ENCODE peak calls at places on chromosomes 4 and X, in four cellular contexts. Y, O, S and P are unnamed samples.

GRCh38 chrX:77962068-77962902 is 7.2 kb downstream of the PGAM4 start:
- DNase-seq in Y (peak; percentile 4), S (no peak), O (no peak), P (no peak)

GRCh38 chr4:72974694-72975487 is 94.6 kb downstream of the COX18 start:
- DNase-seq in S (peak; percentile 14), Y (peak; percentile 56), O (no peak), P (no peak)

GRCh38 chr4:100060765-100061416 is 110.8 kb upstream of the H2AZ1 start:
- DNase-seq in O (no peak), S (no peak), Y (no peak), P (peak; percentile 42)

GRCh38 chr4:6956434-6957147 is 47.0 kb downstream of the TBC1D14 start:
- DNase-seq in S (no peak), O (no peak), Y (no peak), P (no peak)

GRCh38 chr4:8414377-8414776 is 26.1 kb downstream of the ACOX3 start:
- DNase-seq in Y (no peak), O (no peak), S (no peak), P (no peak)

GRCh38 chr4:5874811-5875465 is 17.9 kb downstream of the CRMP1 start:
- DNase-seq in S (no peak), Y (peak; percentile 44), O (peak; percentile 71), P (peak; percentile 36)

GRCh38 chr4:89324671-89325070 is 17.1 kb upstream of the GPRIN3 start:
- DNase-seq in S (no peak), Y (peak; percentile 0), O (no peak), P (peak; percentile 90)

GRCh38 chrX:22097295-22097694 is 65.2 kb downstream of the PHEX start:
- DNase-seq in S (peak; percentile 1), O (no peak), Y (peak; percentile 92), P (no peak)

GRCh38 chr4:76611164-76611563 is 176.1 kb downstream of the SHROOM3 start:
- DNase-seq in Y (peak; percentile 67), O (no peak), S (no peak), P (no peak)

GRCh38 chr4:184382189-184382846 is 92.0 kb downstream of the IRF2 start:
- DNase-seq in O (no peak), S (no peak), Y (no peak), P (no peak)

GRCh38 chr4:94356444-94356843 is 13.8 kb upstream of the HPGDS start:
- DNase-seq in S (no peak), Y (no peak), O (no peak), P (no peak)

GRCh38 chr4:40579983-40580382 is 49.7 kb downstream of the RBM47 start:
- DNase-seq in Y (peak; percentile 91), O (no peak), S (no peak), P (no peak)

GRCh38 chr4:40581254-40582140 is 48.2 kb downstream of the RBM47 start:
- DNase-seq in S (peak; percentile 12), O (no peak), Y (no peak), P (no peak)

GRCh38 chr4:40575846-40576245 is 53.8 kb downstream of the RBM47 start:
- DNase-seq in S (no peak), O (no peak), Y (no peak), P (no peak)

GRCh38 chr4:40576651-40577480 is 52.8 kb downstream of the RBM47 start:
- DNase-seq in Y (peak; percentile 91), O (no peak), S (peak; percentile 48), P (no peak)

GRCh38 chr4:40577588-40578253 is 51.9 kb downstream of the RBM47 start:
- DNase-seq in O (no peak), S (no peak), Y (no peak), P (no peak)
- H3K9ac ChIP-seq in O (no peak overlapping the region), S (no peak overlapping the region), Y (no peak overlapping the region), P (no peak overlapping the region)

GRCh38 chr4:141132689-141133145 is 552 bp downstream of the RNF150 start:
- DNase-seq in S (no peak), O (peak; percentile 46), Y (peak; percentile 29), P (no peak)

GRCh38 chr4:141131738-141132688 is 1.3 kb downstream of the RNF150 start:
- DNase-seq in S (no peak), Y (peak; percentile 20), O (peak; percentile 38), P (no peak)

GRCh38 chr4:141134051-141134450 is 782 bp upstream of the RNF150 start:
- DNase-seq in O (no peak), Y (peak; percentile 61), S (no peak), P (no peak)

GRCh38 chr4:141134586-141134985 is 1.3 kb upstream of the RNF150 start:
- DNase-seq in O (no peak), Y (no peak), S (no peak), P (no peak)

DNA sequence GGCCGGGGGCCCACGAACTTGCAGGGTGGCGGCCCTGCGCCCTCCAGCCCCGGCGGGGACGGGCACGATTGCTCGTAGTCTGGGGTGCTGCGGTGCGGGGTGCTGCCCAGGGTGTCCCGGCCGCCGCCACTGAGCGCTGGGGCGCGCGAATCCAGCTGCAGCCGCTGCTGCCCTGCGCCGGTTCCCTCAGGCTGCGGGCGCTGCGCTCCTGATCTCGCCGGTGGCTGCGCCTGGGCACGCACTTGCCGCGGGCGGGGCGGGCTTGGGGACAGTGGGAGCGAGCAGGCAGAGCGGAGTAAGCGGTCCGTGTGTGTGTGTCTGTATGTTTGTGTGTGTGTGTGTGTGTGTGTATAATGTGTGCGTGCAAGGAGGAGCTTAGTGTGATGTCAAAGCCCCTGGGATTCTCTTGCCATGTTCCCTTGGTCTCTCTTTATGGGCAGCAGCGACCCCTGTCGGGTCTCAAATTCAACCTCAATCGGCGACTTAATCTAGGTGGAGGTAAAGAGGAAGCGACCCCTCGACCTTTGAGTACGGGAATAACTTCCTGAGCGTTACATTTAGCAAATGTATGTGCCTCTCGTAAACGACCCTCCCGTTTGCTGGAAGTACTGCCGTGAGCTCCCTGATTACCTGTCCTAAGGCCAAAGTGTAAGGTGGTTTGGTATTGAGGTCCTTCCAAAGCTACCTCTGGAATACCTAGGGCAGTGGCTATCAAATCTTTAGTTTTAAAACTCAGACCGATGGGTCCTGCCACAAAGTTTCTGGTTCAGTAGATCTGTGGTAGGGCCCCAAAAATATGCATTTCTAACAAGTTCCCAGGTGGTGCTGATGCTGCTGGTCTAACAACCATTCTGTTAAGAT is at the start of gene RNF150:
- DNase-seq in S (peak; percentile 51), O (peak; percentile 88), Y (peak; percentile 92), P (peak; percentile 71)
- H2AFZ ChIP-seq in S (no peak within 1 kb of the TSS), O (no peak within 1 kb of the TSS), Y (peak within 1 kb of the TSS; percentile 95), P (no peak within 1 kb of the TSS)

DNA sequence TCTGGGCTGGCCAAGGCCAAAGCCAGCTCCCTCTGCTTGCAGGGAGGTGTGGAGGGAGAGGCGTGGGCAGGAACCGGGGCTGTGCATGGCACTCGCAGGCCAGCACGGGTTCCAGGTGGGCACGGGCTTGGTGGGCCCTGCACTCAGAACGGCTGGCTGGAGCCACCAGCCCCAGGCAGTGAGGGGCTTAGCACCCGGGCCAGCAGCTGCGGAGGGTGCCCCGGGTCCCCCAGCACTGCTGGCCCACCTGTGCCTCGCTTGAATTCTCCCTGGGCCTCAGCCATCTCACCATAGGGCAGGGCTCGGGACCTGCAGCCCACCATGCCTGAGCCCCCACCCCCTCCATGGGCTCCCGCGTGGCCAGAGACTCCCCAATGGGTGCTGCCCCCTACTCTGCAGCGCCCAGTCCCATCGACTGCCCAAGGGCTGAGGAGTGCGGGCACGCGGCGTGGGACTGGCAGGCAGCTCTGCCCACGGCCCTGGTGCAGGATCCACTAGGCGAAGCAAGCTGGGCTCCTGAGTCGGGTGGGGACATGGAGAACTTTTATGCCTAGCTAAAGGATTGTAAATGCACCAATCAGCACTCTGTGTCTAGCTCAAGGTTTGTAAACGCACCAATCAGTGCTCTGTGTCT is 193.9 kb downstream of the LARP7 start:
- DNase-seq in Y (no peak), S (no peak), O (no peak), P (no peak)
- H3K9me3 ChIP-seq in Y (no peaks in the 10 kb centered on the region), S (no peaks in the 10 kb centered on the region), O (peaks cover 4% of the 10 kb centered on the region), P (no peaks in the 10 kb centered on the region)

GRCh38 chr4:118910221-118910620 is 21.6 kb downstream of the SYNPO2 start:
- DNase-seq in O (no peak), Y (peak; percentile 16), S (no peak), P (no peak)

GRCh38 chr4:118915468-118915867 is 26.8 kb downstream of the SYNPO2 start:
- DNase-seq in Y (no peak), S (no peak), O (no peak), P (no peak)

GRCh38 chr4:118909173-118909956 is 20.7 kb downstream of the SYNPO2 start:
- DNase-seq in O (no peak), S (no peak), Y (no peak), P (no peak)

GRCh38 chr4:118905546-118905945 is 16.9 kb downstream of the SYNPO2 start:
- DNase-seq in Y (peak; percentile 57), O (no peak), S (peak; percentile 24), P (no peak)

GRCh38 chr4:118911162-118911791 is 22.6 kb downstream of the SYNPO2 start:
- DNase-seq in O (no peak), S (no peak), Y (peak; percentile 78), P (no peak)
- H3K9ac ChIP-seq in O (no peak overlapping the region), S (no peak overlapping the region), Y (no peak overlapping the region), P (no peak overlapping the region)

GRCh38 chrX:19514791-19515614 is at the start of gene MAP3K15:
- DNase-seq in O (peak; percentile 50), S (peak; percentile 7), Y (no peak), P (no peak)

GRCh38 chrX:19512961-19513360 is 2.3 kb downstream of the MAP3K15 start:
- DNase-seq in O (no peak), Y (no peak), S (no peak), P (no peak)

GRCh38 chrX:19512359-19512758 is 2.9 kb downstream of the MAP3K15 start:
- DNase-seq in O (no peak), Y (no peak), S (no peak), P (no peak)

GRCh38 chrX:19515615-19516105 is 352 bp upstream of the MAP3K15 start:
- DNase-seq in Y (no peak), S (no peak), O (no peak), P (no peak)

GRCh38 chrX:19513383-19513782 is 1.9 kb downstream of the MAP3K15 start:
- DNase-seq in O (no peak), S (no peak), Y (peak; percentile 4), P (no peak)
- H2AFZ ChIP-seq in O (no peak overlapping the region), S (no peak overlapping the region), Y (no peak overlapping the region), P (no peak overlapping the region)

GRCh38 chr4:167985565-167985964 is 106.8 kb upstream of the ANXA10 start:
- DNase-seq in Y (no peak), O (no peak), S (no peak), P (no peak)
- H3K9me3 ChIP-seq in Y (no peaks in the 10 kb centered on the region), O (no peaks in the 10 kb centered on the region), S (no peaks in the 10 kb centered on the region), P (no peaks in the 10 kb centered on the region)

GRCh38 chrX:74178536-74178935 is 125.4 kb upstream of the ZCCHC13 start:
- DNase-seq in Y (no peak), S (no peak), O (peak; percentile 58), P (no peak)
- H3K9ac ChIP-seq in Y (no peak overlapping the region), S (no peak overlapping the region), O (no peak overlapping the region), P (no peak overlapping the region)